ENCODE peak calls at places on chromosomes 16 and 17, in four cellular contexts. M is activated B cell treated with CpG ODN at 0.5 μM for 24 hours, D is foreskin fibroblast, U is pancreas. I is an unnamed sample.

GRCh38 chr16:81645303-81645702 is 133.8 kb upstream of the PLCG2 start:
- DNase-seq in M (no peak), D (peak; percentile 78), U (peak; percentile 98), I (no peak)

GRCh38 chr17:13114601-13115024 is 96.8 kb upstream of the ELAC2 start:
- DNase-seq in M (no peak), D (peak; percentile 54), U (peak; percentile 6), I (peak; percentile 65)

GRCh38 chr17:43367588-43368242 is 31.1 kb upstream of the ARL4D start:
- DNase-seq in M (no peak), D (peak; percentile 93), U (no peak), I (no peak)

GRCh38 chr16:31874354-31875111 is 926 bp downstream of the ZNF267 start:
- DNase-seq in M (peak; percentile 43), D (peak; percentile 60), U (no peak), I (no peak)

GRCh38 chr17:34313164-34313563 is 6.1 kb upstream of the CCL8 start:
- DNase-seq in M (no peak), D (peak; percentile 74), U (no peak), I (no peak)

GRCh38 chr17:50055426-50056216 is at the start of gene ITGA3:
- DNase-seq in M (peak; percentile 38), D (peak; percentile 95), U (peak; percentile 84), I (peak; percentile 69)

GRCh38 chr17:57257213-57257873 is 1.0 kb downstream of the MSI2 start:
- DNase-seq in M (no peak), D (no peak), U (no peak), I (no peak)

GRCh38 chr16:54633943-54634362 is 296.7 kb upstream of the IRX5 start:
- DNase-seq in M (no peak), D (peak; percentile 1), U (no peak), I (no peak)

GRCh38 chr17:29582254-29582765 is 7.1 kb downstream of the GIT1 start:
- DNase-seq in M (no peak), D (no peak), U (no peak), I (no peak)

GRCh38 chr17:63433746-63434591 is 12.1 kb downstream of the CYB561 start:
- DNase-seq in M (no peak), D (peak; percentile 96), U (peak; percentile 70), I (no peak)

GRCh38 chr16:20249247-20249646 is 78.1 kb downstream of the GP2 start:
- DNase-seq in M (no peak), D (no peak), U (no peak), I (no peak)

GRCh38 chr17:2123467-2124251 is 68.8 kb downstream of the HIC1 start:
- DNase-seq in M (no peak), D (peak; percentile 54), U (no peak), I (no peak)

GRCh38 chr16:11063432-11064201 is 119.3 kb downstream of the CLEC16A start:
- DNase-seq in M (no peak), D (peak; percentile 57), U (no peak), I (no peak)

GRCh38 chr17:31339906-31340661 is 18.7 kb upstream of the EVI2A start:
- DNase-seq in M (no peak), D (peak; percentile 74), U (no peak), I (no peak)

GRCh38 chr17:47999612-48000011 is 28.7 kb downstream of the CDK5RAP3 start:
- DNase-seq in M (no peak), D (peak; percentile 64), U (no peak), I (no peak)

GRCh38 chr16:68368602-68368944 is 57.8 kb downstream of the PRMT7 start:
- DNase-seq in M (no peak), D (no peak), U (no peak), I (no peak)

GRCh38 chr16:68367034-68367433 is 56.2 kb downstream of the PRMT7 start:
- DNase-seq in M (no peak), D (peak; percentile 51), U (no peak), I (no peak)

GRCh38 chr16:68367891-68368601 is 57.2 kb downstream of the PRMT7 start:
- DNase-seq in M (no peak), D (no peak), U (no peak), I (no peak)

GRCh38 chr16:68366062-68366461 is 55.2 kb downstream of the PRMT7 start:
- DNase-seq in M (no peak), D (no peak), U (no peak), I (no peak)

GRCh38 chr16:68367440-68367839 is 56.6 kb downstream of the PRMT7 start:
- DNase-seq in M (no peak), D (peak; percentile 14), U (no peak), I (no peak)
- TF ChIP-seq CTCF in M (no peak), D (peak; percentile 3), U (no peak), I (no peak)

GRCh38 chr16:50547340-50547865 is 793 bp upstream of the NKD1 start:
- DNase-seq in M (peak; percentile 50), D (no peak), U (peak; percentile 55), I (peak; percentile 53)
- TF ChIP-seq CTCF in M (no peak), D (no peak), U (no peak), I (no peak)

DNA sequence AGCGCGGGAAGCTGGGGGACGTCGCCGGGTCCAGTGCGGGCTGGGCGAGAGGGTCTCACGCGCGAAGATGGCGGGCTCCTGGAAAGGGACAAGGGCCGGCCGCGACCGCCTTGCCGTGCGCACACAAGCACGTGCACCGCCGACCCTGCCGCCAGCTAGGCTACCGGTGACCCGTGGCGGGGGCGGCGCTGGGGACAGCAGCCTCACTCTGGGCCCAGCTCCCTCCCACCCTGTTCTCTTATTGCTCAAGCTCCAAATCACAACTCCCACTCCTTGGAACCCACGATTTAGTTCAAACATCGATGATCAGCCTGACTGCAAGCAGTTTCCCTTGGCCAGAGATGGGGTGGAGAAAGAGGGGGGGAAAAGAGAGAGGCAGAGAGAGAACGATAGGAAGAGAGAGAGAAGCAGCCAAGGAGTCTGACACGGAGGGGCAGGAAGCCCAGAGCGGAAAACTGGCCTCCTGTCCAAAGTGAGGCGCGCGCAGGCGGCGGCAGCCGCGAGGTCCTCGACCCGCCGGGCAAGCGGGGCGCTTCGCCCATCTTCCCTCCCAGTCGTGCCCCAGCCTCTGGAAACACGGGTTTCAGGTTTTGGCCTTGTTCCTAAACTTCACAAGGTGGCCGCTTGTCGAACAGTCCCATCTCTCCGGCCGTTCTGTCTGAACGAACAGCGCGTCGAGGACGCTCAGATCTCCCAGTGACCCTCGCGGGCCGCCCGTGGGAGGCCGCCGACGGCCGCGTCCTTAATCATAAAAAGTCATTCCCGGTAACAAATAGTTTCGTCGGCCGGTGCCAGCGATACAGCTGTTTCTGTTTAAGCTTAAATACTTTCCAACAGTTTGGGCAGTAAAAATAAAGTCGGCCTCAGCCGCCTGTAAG is 1.7 kb upstream of the CBX8 start:
- DNase-seq in M (no peak), D (peak; percentile 68), U (no peak), I (no peak)
- TF ChIP-seq CTCF in M (no peak), D (no peak), U (no peak), I (no peak)

GRCh38 chr16:3058173-3059030 is 7.0 kb upstream of the IL32 start:
- DNase-seq in M (no peak), D (peak; percentile 70), U (no peak), I (no peak)

GRCh38 chr16:3059041-3059722 is 6.3 kb upstream of the IL32 start:
- DNase-seq in M (peak; percentile 91), D (peak; percentile 94), U (peak; percentile 94), I (peak; percentile 94)

GRCh38 chr16:3056336-3057180 is 8.9 kb upstream of the IL32 start:
- DNase-seq in M (no peak), D (no peak), U (no peak), I (no peak)

GRCh38 chr16:3059723-3060242 is 5.7 kb upstream of the IL32 start:
- DNase-seq in M (no peak), D (no peak), U (no peak), I (no peak)

DNA sequence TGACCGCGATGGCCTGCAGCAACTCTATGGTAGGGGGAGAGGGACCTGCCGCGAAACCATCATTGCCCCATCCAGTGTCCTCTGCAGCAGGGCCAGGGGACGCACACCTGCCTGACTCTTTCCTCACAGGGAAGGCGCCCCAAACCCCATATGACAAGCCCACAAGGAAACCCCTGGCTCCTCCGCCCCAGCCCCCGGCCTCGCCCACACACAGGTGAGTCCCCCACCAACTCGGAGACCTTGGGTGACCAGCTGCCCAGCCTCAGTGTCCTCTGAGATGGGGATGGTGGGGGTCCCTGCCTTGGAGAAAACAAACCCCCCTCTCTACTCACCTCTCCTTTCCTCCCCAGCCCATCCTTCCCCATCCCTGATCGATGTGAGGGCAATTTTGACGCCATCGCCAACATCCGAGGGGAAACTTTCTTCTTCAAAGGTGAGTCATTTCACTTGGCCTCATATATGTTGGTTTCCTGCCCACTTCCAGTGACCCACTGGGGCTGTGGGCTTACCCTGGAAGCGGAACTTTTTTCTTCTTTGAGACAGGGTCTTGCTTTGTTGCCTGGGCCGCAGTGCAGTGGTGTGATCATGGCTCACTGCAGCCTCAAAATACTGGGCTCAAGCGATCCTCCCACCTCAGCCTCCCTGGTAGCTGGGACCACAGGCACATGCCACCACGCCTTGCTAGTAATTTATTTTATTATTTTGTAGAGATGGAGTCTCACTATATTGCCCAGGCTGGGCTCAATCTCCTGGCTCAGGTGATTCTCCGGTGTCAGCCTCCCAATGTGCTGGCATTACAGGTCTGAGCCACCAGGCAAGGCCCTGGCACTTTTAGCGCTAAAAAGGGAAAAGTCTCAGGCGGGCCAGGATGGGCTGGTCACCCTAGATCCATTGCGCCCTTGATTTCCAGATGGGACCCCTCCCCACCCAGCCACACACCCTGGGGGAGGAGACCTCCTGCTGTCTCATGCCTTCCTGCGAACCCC is 8.0 kb upstream of the IL32 start:
- DNase-seq in M (no peak), D (no peak), U (no peak), I (no peak)
- TF ChIP-seq CTCF in M (no peak), D (no peak), U (no peak), I (no peak)

GRCh38 chr17:74212913-74213791 is at the start of gene TTYH2:
- DNase-seq in M (peak; percentile 66), D (peak; percentile 96), U (peak; percentile 90), I (peak; percentile 81)
- TF ChIP-seq CTCF in M (no peak), D (peak; percentile 21), U (no peak), I (no peak)

DNA sequence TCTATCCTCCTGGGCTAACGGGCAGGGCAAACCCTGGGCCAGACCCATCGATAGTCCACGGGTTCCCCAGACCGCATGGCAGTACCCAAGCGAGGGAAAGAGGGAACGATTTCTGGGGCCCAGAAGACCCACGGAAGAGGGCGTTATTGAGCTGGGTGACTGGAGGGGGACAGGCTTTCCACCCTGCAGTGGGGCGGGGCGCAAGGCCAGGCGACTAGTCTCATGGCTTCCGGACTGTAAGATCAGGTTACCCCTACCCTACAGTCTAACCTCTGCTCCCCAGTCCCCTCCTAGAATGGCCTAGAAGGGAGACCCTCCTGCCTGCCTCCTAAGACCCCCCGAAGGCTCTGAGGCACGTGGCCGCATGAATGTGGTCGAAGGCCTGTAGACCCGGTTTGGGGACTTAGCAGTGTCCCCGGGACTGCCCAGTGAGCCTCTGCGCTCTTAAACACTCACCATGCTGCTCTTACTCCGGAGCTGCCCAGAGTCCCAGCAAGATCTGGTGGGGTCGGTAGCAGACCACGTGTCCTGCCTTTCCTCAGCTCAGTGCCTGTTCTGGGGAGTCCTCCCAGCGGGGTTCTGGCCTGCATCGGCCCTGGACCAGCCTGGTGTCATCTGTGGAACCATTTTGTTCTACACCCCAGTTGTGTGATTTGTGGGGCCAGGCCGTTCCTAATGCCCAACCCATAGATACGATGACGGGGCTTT is 13.1 kb upstream of the AURKB start:
- DNase-seq in M (peak; percentile 54), D (peak; percentile 81), U (peak; percentile 59), I (no peak)
- TF ChIP-seq CTCF in M (no peak), D (peak; percentile 8), U (no peak), I (no peak)

DNA sequence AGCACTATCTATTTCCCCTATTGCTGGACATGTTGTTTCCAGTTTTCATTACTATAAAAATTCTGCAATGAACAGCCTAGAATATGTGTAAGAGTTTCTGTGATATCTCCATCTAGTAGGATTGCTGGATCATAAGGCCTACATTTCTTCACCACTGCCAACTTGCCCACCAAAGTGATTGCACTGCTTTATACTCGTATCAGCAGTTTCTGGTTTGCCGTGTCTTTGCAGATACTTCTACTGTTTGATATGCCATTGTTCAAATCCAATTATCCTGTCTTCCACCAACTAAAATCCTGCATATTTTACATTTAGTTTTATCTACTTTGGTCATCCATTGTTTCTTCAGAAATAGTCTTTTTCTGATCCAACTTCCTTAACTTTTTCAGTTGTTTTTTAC is 21.1 kb downstream of the CEP95 start:
- DNase-seq in M (no peak), D (no peak), U (no peak), I (no peak)
- TF ChIP-seq CTCF in M (no peak), D (no peak), U (no peak), I (no peak)

I was measured in mesothelial cell of epicardium.